ENCODE peak calls at places on chromosomes 3 and 15, in five cellular contexts. O is posterior vena cava; S is CD8-positive, alpha-beta T cell; M is heart right ventricle; J is amygdala. N is an unnamed sample.
A peak's percentile ranks its signal among the peaks of the same experiment; 100 is the strongest.

GRCh38 chr15:100849021-100849831 is 30.4 kb upstream of the ALDH1A3 start:
- DNase-seq in O (peak; percentile 83), M (peak; percentile 24), S (peak; percentile 68), J (peak; percentile 38), N (peak; percentile 85)

GRCh38 chr15:90101130-90101968 is 919 bp downstream of the IDH2 start:
- DNase-seq in J (peak; percentile 72), O (peak; percentile 89), S (no peak), M (peak; percentile 74), N (peak; percentile 69)

GRCh38 chr3:32262201-32262600 is 23.7 kb downstream of the CMTM8 start:
- DNase-seq in O (no peak), M (no peak), J (no peak), S (no peak), N (no peak)

GRCh38 chr3:128378631-128379347 is 87.9 kb downstream of the DNAJB8 start:
- DNase-seq in S (no peak), O (no peak), M (peak; percentile 52), J (no peak), N (no peak)

GRCh38 chr3:151604941-151605340 is 128.8 kb upstream of the AADACL2 start:
- DNase-seq in M (no peak), S (no peak), O (no peak), J (no peak), N (no peak)

GRCh38 chr3:11808231-11808630 is 38.5 kb downstream of the TAMM41 start:
- DNase-seq in O (no peak), S (no peak), J (no peak), M (no peak), N (no peak)

GRCh38 chr3:47778746-47779145 is 2.9 kb downstream of the SMARCC1 start:
- DNase-seq in M (no peak), O (no peak), J (no peak), S (no peak), N (no peak)

GRCh38 chr3:156233875-156234274 is 113.5 kb downstream of the KCNAB1 start:
- DNase-seq in J (no peak), O (no peak), M (no peak), S (no peak), N (no peak)

GRCh38 chr15:37098468-37099320 is 1.7 kb downstream of the MEIS2 start:
- DNase-seq in M (no peak), S (no peak), O (peak; percentile 86), J (peak; percentile 35), N (peak; percentile 51)

GRCh38 chr15:71595846-71596553 is 214.4 kb upstream of the NR2E3 start:
- DNase-seq in S (no peak), O (no peak), M (no peak), J (no peak), N (no peak)

GRCh38 chr15:94412979-94413741 is 181.8 kb downstream of the MCTP2 start:
- DNase-seq in O (no peak), J (no peak), M (no peak), S (no peak), N (no peak)

GRCh38 chr3:183381673-183382072 is 46.7 kb downstream of the MCF2L2 start:
- DNase-seq in J (no peak), S (no peak), O (no peak), M (no peak), N (no peak)

GRCh38 chr3:36648241-36649034 is 115.9 kb downstream of the DCLK3 start:
- DNase-seq in M (no peak), S (no peak), O (no peak), J (no peak), N (no peak)

GRCh38 chr3:149638401-149639092 is 19.3 kb downstream of the WWTR1 start:
- DNase-seq in O (no peak), M (no peak), J (no peak), S (no peak), N (no peak)

GRCh38 chr3:23629181-23629893 is 176.4 kb upstream of the UBE2E1 start:
- DNase-seq in M (no peak), J (no peak), S (no peak), O (no peak), N (no peak)

GRCh38 chr15:67146214-67146613 is 80.8 kb downstream of the SMAD3 start:
- DNase-seq in S (no peak), J (no peak), M (peak; percentile 45), O (peak; percentile 83), N (peak; percentile 57)

GRCh38 chr3:50257990-50258389 is 11.0 kb upstream of the SEMA3B start:
- DNase-seq in J (no peak), M (no peak), S (no peak), O (peak; percentile 79), N (no peak)

GRCh38 chr15:59668571-59668970 is 11.3 kb upstream of the GTF2A2 start:
- DNase-seq in S (no peak), J (no peak), M (no peak), O (no peak), N (no peak)

GRCh38 chr3:56923546-56924224 is 121.9 kb upstream of the ARHGEF3 start:
- DNase-seq in J (no peak), M (peak; percentile 74), S (peak; percentile 45), O (no peak), N (no peak)

N was measured in pancreas.